ENCODE peak calls at places on chromosomes 2 and 18, in four cellular contexts. Z, F, A and I are unnamed samples.

GRCh38 chr18:35571138-35571537 is 10.4 kb upstream of the GALNT1 start:
- DNase-seq in F (no peak), A (no peak), Z (no peak), I (no peak)

GRCh38 chr2:64770137-64770780 is 116.5 kb upstream of the SERTAD2 start:
- DNase-seq in Z (no peak), F (no peak), A (no peak), I (no peak)

GRCh38 chr2:141610564-141610963 is 520.3 kb downstream of the LRP1B start:
- DNase-seq in F (no peak), A (no peak), Z (no peak), I (no peak)

GRCh38 chr2:41736105-41736567 is 311.7 kb upstream of the PKDCC start:
- DNase-seq in F (no peak), Z (no peak), A (peak), I (no peak)

GRCh38 chr2:28633739-28634138 is 117.9 kb upstream of the PPP1CB start:
- DNase-seq in F (peak), A (no peak), Z (no peak), I (no peak)

GRCh38 chr2:52269696-52270485 is 1238.0 kb upstream of the NRXN1 start:
- DNase-seq in A (no peak), F (no peak), Z (no peak), I (no peak)

GRCh38 chr2:192148620-192149321 is 46.0 kb downstream of the TMEFF2 start:
- DNase-seq in Z (no peak), A (no peak), F (no peak), I (no peak)

GRCh38 chr2:170878061-170878460 is 51.0 kb upstream of the GORASP2 start:
- DNase-seq in A (no peak), Z (no peak), F (no peak), I (no peak)

GRCh38 chr18:21660078-21660477 is 44.5 kb downstream of the ABHD3 start:
- DNase-seq in Z (no peak), F (no peak), A (no peak), I (no peak)

GRCh38 chr2:38653380-38653714 is 12.6 kb upstream of the GALM start:
- DNase-seq in Z (no peak), F (no peak), A (no peak), I (no peak)

GRCh38 chr2:236949089-236949935 is 136.4 kb upstream of the COPS8 start:
- DNase-seq in Z (no peak), A (no peak), F (no peak), I (no peak)

GRCh38 chr2:227607969-227608368 is 6.7 kb downstream of the SCYGR3 start:
- DNase-seq in Z (no peak), F (no peak), A (no peak), I (no peak)

DNA sequence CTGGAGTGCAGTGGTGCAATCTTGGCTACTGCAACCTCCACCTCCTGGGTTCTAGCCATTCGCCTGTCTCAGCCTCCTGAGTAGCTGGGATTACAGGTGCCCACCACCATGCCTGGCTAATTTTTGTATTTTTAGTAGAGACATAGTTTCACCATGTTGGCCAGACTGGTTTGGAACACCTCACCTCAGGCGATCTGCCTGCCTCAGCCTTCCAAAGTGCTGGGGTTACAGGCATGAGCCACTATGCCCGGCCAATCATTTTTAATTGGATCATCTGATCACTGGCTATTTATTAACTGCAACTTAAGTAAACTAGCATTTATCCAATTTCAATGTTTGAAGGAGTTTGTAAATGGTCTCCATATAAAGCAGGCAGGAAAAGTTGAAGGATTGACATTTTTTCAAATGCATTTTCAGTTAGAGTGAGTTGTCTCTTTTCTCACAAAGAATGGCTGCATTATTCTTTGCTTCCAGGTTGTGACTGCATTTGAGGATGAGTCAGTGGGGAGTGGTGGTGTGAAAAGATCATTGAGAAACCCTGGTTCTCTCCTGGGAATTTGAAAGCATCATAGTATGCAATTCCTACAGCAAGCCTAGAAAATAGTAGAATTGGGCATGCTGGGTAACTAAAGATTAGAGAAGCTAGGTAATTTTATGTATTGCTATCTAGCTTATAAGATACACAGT is 431.1 kb upstream of the ZEB2 start:
- DNase-seq in F (no peak), A (no peak), Z (no peak), I (peak)
- TF ChIP-seq MYC in F (no peak), A (no peak), Z (no peak), I (no peak)

DNA sequence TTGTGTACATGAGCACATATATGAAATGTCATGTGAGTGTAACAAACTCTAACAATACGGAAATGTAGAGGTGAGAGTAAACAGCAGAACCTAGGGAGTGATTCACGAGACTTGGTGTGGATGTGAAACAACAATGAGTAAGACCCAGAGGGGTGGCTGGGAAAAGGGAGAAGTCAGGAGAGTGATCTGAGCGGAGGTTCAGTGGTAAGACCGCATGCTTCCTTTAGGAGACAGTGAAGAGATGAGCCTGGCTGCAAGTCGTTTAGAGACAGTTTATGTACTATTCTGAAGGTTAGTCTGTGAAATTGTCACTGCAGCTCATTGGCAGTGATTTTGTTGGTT is 150.6 kb downstream of the PRPF40A start:
- DNase-seq in A (peak), F (no peak), Z (no peak), I (no peak)
- TF ChIP-seq CHD4 in A (no peak), F (no peak), Z (no peak), I (no peak)

DNA sequence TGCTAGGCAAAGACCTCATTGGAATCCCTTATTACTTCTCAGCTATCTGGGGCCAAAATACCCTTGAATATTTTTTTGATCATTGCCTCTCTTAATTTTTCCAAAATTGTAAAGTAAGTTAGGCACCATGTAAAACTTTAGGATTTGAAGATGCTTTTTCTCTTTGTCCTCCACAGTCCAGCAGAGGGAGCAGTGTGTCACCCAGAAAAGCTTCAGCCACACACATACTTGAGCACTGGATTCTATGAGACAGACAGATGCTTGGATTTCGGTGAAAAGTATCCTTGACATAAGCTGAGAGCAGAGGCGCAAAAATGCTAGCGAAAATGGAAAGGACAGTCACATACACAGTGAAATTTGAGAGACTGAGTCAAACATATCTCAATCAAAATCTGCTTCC is 74.7 kb upstream of the KCNJ3 start:
- DNase-seq in F (peak), A (no peak), Z (no peak), I (peak)
- TF ChIP-seq CEBPB in F (no peak), A (no peak), Z (no peak), I (no peak)

DNA sequence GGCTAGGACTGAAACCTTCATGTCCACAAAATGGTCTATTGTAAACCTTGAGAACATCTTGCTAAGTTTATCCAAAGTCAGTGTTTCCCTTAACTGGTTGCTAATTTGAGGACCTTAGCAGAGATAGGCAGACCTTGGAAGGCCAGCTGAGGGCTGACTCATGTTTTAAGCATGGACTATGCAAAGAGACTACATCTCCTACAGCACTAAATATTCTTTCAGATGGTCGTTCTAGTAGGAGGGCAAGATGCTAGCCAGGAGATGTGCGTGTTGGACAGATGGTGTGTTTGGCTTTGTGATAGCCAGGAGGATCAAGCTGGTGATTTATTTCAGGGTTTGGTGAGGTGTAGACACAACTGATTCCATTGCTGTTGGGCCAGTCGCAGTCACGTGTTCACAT is 75.8 kb downstream of the NRP2 start:
- DNase-seq in F (no peak), Z (no peak), A (no peak), I (peak)
- TF ChIP-seq MYC in F (no peak), Z (no peak), A (no peak), I (no peak)

GRCh38 chr2:219455635-219456034 is 21.0 kb downstream of the SPEG start:
- DNase-seq in Z (no peak), F (no peak), A (no peak), I (no peak)

GRCh38 chr2:219452361-219453317 is 18.0 kb downstream of the SPEG start:
- DNase-seq in Z (peak), F (no peak), A (no peak), I (no peak)

GRCh38 chr2:219453691-219454131 is 19.1 kb downstream of the SPEG start:
- DNase-seq in F (no peak), A (no peak), Z (no peak), I (no peak)

GRCh38 chr2:219451626-219452360 is 17.1 kb downstream of the SPEG start:
- DNase-seq in F (no peak), A (no peak), Z (no peak), I (no peak)

GRCh38 chr2:219454217-219454616 is 19.6 kb downstream of the SPEG start:
- DNase-seq in F (no peak), Z (no peak), A (no peak), I (no peak)
- TF ChIP-seq CHD4 in F (no peak), Z (no peak), A (no peak), I (no peak)

GRCh38 chr2:162196611-162197010 is 44.6 kb upstream of the GCG start:
- DNase-seq in Z (no peak), F (no peak), A (no peak), I (no peak)
- TF ChIP-seq CEBPB in Z (no peak), F (no peak), A (no peak), I (no peak)

GRCh38 chr2:96202152-96202856 is 6.3 kb downstream of the STARD7 start:
- DNase-seq in F (no peak), A (no peak), Z (no peak), I (no peak)
- TF ChIP-seq MYC in F (no peak), A (no peak), Z (no peak), I (no peak)

GRCh38 chr2:102782916-102783315 is 21.1 kb downstream of the TMEM182 start:
- DNase-seq in Z (no peak), F (no peak), A (no peak), I (no peak)
- TF ChIP-seq CHD4 in Z (no peak), F (no peak), A (no peak), I (no peak)

GRCh38 chr2:119693567-119693966 is 14.6 kb downstream of the TMEM177 start:
- DNase-seq in Z (no peak), F (no peak), A (no peak), I (no peak)
- TF ChIP-seq CEBPB in Z (no peak), F (no peak), A (no peak), I (no peak)